ENCODE peak calls at places on chromosomes 16 and 17, in six cellular contexts. F, U, O, X, J and M are unnamed samples.

GRCh38 chr17:62791235-62792121 is 16.6 kb downstream of the MARCHF10 start:
- DNase-seq in F (no peak), U (no peak), O (no peak), X (no peak), J (no peak), M (no peak)

GRCh38 chr16:72901012-72901411 is 146.9 kb downstream of the ZFHX3 start:
- DNase-seq in F (no peak), U (no peak), O (no peak), X (no peak), J (no peak), M (no peak)

GRCh38 chr17:74546586-74546985 is 671 bp upstream of the CD300C start:
- DNase-seq in F (no peak), U (no peak), O (no peak), X (no peak), J (no peak), M (no peak)

GRCh38 chr17:10622610-10623485 is 34.3 kb downstream of the MYH3 start:
- DNase-seq in F (no peak), U (no peak), O (no peak), X (no peak), J (no peak), M (no peak)

GRCh38 chr17:77839324-77840155 is 119.0 kb upstream of the TNRC6C start:
- DNase-seq in F (no peak), U (no peak), O (no peak), X (no peak), J (no peak), M (no peak)

GRCh38 chr17:2436516-2436915 is 35.7 kb upstream of the MNT start:
- DNase-seq in F (no peak), U (no peak), O (no peak), X (no peak), J (no peak), M (no peak)

GRCh38 chr16:29815032-29815721 is 775 bp upstream of the PAGR1 start:
- DNase-seq in F (no peak), U (no peak), O (no peak), X (no peak), J (peak), M (no peak)

GRCh38 chr16:30924086-30924714 is 828 bp downstream of the FBXL19 start:
- DNase-seq in F (no peak), U (no peak), O (no peak), X (no peak), J (no peak), M (no peak)

GRCh38 chr17:33990943-33991706 is 264.0 kb upstream of the CCL2 start:
- DNase-seq in F (peak), U (no peak), O (no peak), X (no peak), J (no peak), M (no peak)

GRCh38 chr16:14071576-14072271 is 605 bp downstream of the MRTFB start:
- DNase-seq in F (peak), U (peak), O (no peak), X (peak), J (no peak), M (no peak)

GRCh38 chr17:7897090-7897489 is 8.5 kb downstream of the CHD3 start:
- DNase-seq in F (no peak), U (no peak), O (no peak), X (no peak), J (no peak), M (no peak)

GRCh38 chr16:24178496-24178895 is 77.6 kb upstream of the CACNG3 start:
- DNase-seq in F (no peak), U (no peak), O (no peak), X (peak), J (no peak), M (no peak)

GRCh38 chr17:7081341-7082062 is 1.5 kb upstream of the CLEC10A start:
- DNase-seq in F (no peak), U (no peak), O (no peak), X (peak), J (no peak), M (no peak)

GRCh38 chr17:38798614-38799500 is 499 bp downstream of the PIP4K2B start:
- DNase-seq in F (peak), U (peak), O (peak), X (peak), J (peak), M (peak)

GRCh38 chr16:11737678-11738077 is 5.0 kb downstream of the TXNDC11 start:
- DNase-seq in F (no peak), U (no peak), O (no peak), X (no peak), J (no peak), M (no peak)

GRCh38 chr16:75097941-75098897 is 18.4 kb downstream of the LDHD start:
- DNase-seq in F (no peak), U (peak), O (no peak), X (no peak), J (peak), M (no peak)

GRCh38 chr16:84065536-84066132 is 23.0 kb upstream of the SLC38A8 start:
- DNase-seq in F (peak), U (peak), O (no peak), X (peak), J (no peak), M (no peak)